ENCODE peak calls at places on chromosomes 13 and 19, in seven cellular contexts. A, N, V, Y, J, U and H are unnamed samples.

GRCh38 chr13:73809561-73809960 is 324.6 kb downstream of the KLF12 start:
- DNase-seq in A (no peak), N (no peak), V (no peak), Y (no peak), J (peak; percentile 77), U (no peak), H (peak; percentile 52)

GRCh38 chr13:73708393-73708985 is 425.7 kb downstream of the KLF12 start:
- DNase-seq in A (peak; percentile 47), N (peak; percentile 68), V (peak; percentile 28), Y (peak; percentile 61), J (peak; percentile 58), U (no peak), H (peak; percentile 67)

GRCh38 chr19:11659612-11660011 is 62.3 kb downstream of the ZNF627 start:
- DNase-seq in A (no peak), N (no peak), V (no peak), Y (peak; percentile 14), J (no peak), U (no peak), H (peak; percentile 9)

GRCh38 chr13:45238945-45239795 is 38.3 kb upstream of the KCTD4 start:
- DNase-seq in A (no peak), N (no peak), V (no peak), Y (no peak), J (peak; percentile 77), U (no peak), H (peak; percentile 74)

GRCh38 chr13:113406321-113407102 is 42.6 kb upstream of the GRTP1 start:
- DNase-seq in A (no peak), N (no peak), V (no peak), Y (no peak), J (peak; percentile 35), U (peak; percentile 61), H (no peak)

GRCh38 chr13:20306039-20306438 is 73.9 kb upstream of the GJB6 start:
- DNase-seq in A (no peak), N (no peak), V (no peak), Y (no peak), J (no peak), U (no peak), H (no peak)

GRCh38 chr13:75993823-75994222 is 357.7 kb downstream of the LMO7 start:
- DNase-seq in A (no peak), N (no peak), V (no peak), Y (no peak), J (no peak), U (no peak), H (no peak)

GRCh38 chr19:39352549-39353285 is 10.5 kb downstream of the SAMD4B start:
- DNase-seq in A (no peak), N (no peak), V (no peak), Y (no peak), J (no peak), U (no peak), H (peak; percentile 82)

GRCh38 chr13:98315466-98315865 is 138.4 kb upstream of the RNF113B start:
- DNase-seq in A (no peak), N (no peak), V (no peak), Y (no peak), J (peak; percentile 59), U (no peak), H (peak; percentile 75)

DNA sequence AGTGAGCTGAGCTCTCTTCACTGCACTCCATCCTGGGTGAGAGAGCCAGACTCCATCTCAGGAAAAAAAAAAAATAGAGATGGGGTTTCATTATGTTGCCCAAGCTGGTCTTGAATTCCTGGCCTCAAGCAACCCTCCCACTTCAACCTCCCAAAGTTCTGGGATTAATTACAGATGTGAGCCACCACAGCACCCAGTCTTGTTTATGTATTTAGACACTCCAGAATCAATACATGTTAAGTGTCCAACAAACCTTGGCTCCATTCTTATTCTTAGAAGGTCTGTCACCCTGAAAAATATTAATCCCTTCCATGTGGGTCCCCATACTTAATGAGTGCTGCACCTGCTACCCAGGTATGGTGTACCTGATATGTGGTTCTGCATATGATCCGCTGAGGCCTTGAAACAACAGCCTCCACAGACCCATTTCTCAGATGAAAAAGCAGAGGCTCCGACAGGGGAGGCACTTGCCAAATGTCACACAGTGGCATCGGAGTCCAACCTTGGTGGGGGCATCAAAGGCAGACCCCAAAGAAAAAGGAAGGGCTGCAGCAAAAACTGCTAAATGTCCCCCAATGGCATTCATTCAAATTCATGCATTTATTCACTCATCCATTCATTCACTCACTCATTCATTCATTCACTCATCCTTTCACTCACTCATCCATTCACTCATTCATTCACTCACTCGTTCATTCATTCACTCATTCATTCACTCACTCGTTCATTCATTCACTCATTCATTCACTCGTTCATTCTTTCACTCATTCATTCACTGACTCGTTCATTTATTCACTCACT is 16.7 kb downstream of the TICAM1 start:
- DNase-seq in A (no peak), N (no peak), V (no peak), Y (no peak), J (peak; percentile 47), U (no peak), H (peak; percentile 95)
- H3K4me3 ChIP-seq in A (peak overlapping the region; percentile 36), N (no peak overlapping the region), V (no peak overlapping the region), Y (no peak overlapping the region), J (no peak overlapping the region), U (no peak overlapping the region), H (no peak overlapping the region)

GRCh38 chr13:43725460-43725859 is 61.3 kb downstream of the ENOX1 start:
- DNase-seq in A (no peak), N (no peak), V (no peak), Y (no peak), J (no peak), U (no peak), H (no peak)

GRCh38 chr13:43728411-43728810 is 58.4 kb downstream of the ENOX1 start:
- DNase-seq in A (no peak), N (no peak), V (no peak), Y (no peak), J (no peak), U (no peak), H (no peak)

GRCh38 chr13:43732726-43733125 is 54.0 kb downstream of the ENOX1 start:
- DNase-seq in A (no peak), N (no peak), V (no peak), Y (no peak), J (no peak), U (no peak), H (no peak)

DNA sequence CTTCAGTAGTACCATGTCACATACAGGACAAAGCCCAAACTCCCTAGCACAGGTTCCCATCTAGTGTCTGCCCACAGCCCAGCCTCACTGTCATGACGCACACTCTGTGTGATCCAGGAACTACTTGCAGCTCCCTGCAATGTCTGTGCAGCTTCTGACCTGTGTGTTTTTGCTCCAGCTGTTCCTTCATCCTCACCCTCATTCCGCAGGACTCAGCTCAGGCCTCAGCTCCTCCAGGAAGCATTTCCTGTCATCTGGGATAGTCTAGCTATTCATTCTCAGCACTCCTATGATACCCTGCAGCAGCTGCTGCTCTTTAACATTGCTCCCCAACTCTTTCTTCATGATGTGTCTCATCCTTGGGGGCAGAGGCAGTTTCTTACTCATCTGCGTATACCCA is 56.1 kb downstream of the ENOX1 start:
- DNase-seq in A (no peak), N (no peak), V (no peak), Y (no peak), J (peak; percentile 7), U (no peak), H (peak; percentile 38)
- TF ChIP-seq CTCF in A (no peak), N (no peak), V (no peak), Y (no peak), J (no peak), U (no peak), H (no peak)

DNA sequence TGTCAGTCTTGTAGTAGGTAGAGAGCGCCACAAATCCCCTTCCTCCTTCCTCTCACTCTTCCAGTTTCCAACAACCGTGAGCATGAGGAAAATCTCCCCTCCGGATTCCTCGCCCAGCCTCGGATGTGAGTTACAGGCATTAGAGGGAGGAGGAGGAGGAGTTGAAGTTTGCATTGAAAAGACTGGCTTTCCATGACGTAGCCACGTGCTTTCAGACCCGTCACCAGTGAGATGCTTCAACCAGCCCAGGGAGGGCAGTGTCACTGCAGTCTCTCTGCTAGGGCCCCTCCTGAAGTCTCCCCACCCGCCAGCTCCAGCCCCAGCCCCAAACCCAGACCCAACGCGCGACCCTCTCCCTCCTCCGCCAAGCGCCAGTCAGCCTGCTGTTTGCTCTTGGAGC is 444 bp upstream of the FGF14 start:
- DNase-seq in A (no peak), N (no peak), V (peak; percentile 23), Y (no peak), J (peak; percentile 48), U (no peak), H (no peak)
- H3K4me3 ChIP-seq in A (no peak overlapping the region), N (peak overlapping the region; percentile 62), V (peak overlapping the region; percentile 47), Y (no peak overlapping the region), J (peak overlapping the region; percentile 68), U (no peak overlapping the region), H (peak overlapping the region; percentile 23)

GRCh38 chr13:84821261-84821660 is 939.0 kb upstream of the SLITRK1 start:
- DNase-seq in A (no peak), N (no peak), V (no peak), Y (no peak), J (peak; percentile 11), U (no peak), H (no peak)

GRCh38 chr13:84823528-84823927 is 941.3 kb upstream of the SLITRK1 start:
- DNase-seq in A (no peak), N (no peak), V (no peak), Y (no peak), J (no peak), U (no peak), H (no peak)
- TF ChIP-seq CTCF in A (no peak), N (no peak), V (no peak), Y (no peak), J (no peak), U (no peak), H (no peak)

DNA sequence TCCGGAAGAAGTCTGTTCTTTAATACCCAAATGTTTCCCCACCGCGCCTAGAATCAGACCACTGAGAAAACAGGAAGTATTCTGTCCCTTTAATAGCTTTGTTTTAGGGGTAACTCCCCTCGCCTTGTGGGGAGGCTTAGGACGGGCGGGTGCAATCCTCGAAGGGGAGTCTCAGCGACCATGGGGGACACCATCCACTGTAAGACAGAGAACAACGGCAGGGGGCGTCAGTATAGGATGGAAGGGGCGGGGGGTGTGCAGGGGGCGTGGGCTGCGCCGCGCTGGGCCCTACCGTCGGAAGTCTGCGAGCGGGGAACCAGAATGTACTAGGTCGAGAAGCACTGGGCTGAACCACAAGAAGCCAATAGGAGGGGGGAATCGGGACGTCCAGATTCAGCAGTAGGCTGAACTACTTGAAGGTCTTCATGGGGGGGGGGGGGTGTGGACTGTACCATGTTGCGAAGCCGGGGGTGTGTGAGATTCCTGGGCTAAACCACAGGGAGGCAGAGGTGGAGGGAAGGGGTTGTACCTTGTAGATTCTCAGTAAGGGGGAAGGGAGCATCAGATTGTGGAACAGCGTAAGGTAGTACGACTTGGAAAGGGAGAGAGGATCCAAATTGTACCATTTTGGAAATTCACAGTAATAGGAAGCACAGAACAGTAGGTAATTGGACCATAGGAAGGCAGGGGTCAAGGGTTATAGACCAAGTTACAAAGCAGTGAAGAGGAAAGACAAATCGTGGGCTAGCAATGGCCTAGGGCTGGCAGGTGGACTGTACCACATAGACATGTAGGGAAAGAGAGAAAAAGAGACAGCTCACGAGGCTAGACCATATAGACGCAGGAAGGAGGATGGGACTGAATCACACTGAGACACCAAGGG is 1.0 kb upstream of the DBP start:
- DNase-seq in A (peak; percentile 73), N (peak; percentile 81), V (peak; percentile 87), Y (peak; percentile 97), J (peak; percentile 96), U (peak; percentile 93), H (peak; percentile 98)
- H3K4me3 ChIP-seq in A (peak overlapping the region; percentile 72), N (peak overlapping the region; percentile 85), V (peak overlapping the region; percentile 75), Y (peak overlapping the region; percentile 68), J (peak overlapping the region; percentile 50), U (peak overlapping the region; percentile 21), H (peak overlapping the region; percentile 72)